ENCODE peak calls at places on chromosomes 4 and X, in seven cellular contexts. M, G, Q, D, B, O and X are unnamed samples.
A peak's percentile ranks its signal among the peaks of the same experiment; 100 is the strongest.

GRCh38 chrX:154494715-154495114 is 4.3 kb upstream of the SLC10A3 start:
- DNase-seq in M (no peak), G (no peak), Q (no peak), D (no peak), B (no peak), O (no peak), X (no peak)

GRCh38 chrX:70434352-70434866 is 10.2 kb upstream of the DLG3 start:
- DNase-seq in M (peak; percentile 63), G (peak; percentile 81), Q (peak; percentile 90), D (peak; percentile 91), B (peak; percentile 90), O (peak; percentile 93), X (peak; percentile 79)

GRCh38 chrX:150692837-150693781 is at the start of gene MTMR1:
- DNase-seq in M (no peak), G (no peak), Q (peak; percentile 29), D (peak; percentile 90), B (peak; percentile 52), O (peak; percentile 33), X (no peak)

GRCh38 chr4:27685947-27686346 is 825.3 kb downstream of the STIM2 start:
- DNase-seq in M (no peak), G (no peak), Q (no peak), D (no peak), B (no peak), O (no peak), X (no peak)

GRCh38 chr4:15348236-15348635 is 79.6 kb upstream of the C1QTNF7 start:
- DNase-seq in M (no peak), G (no peak), Q (no peak), D (no peak), B (peak; percentile 31), O (no peak), X (no peak)

GRCh38 chr4:53119685-53120084 is 246.2 kb downstream of the SCFD2 start:
- DNase-seq in M (peak; percentile 61), G (no peak), Q (peak; percentile 63), D (no peak), B (peak; percentile 82), O (no peak), X (no peak)

GRCh38 chr4:115489284-115489683 is 375.9 kb upstream of the NDST4 start:
- DNase-seq in M (no peak), G (no peak), Q (no peak), D (no peak), B (no peak), O (no peak), X (no peak)

GRCh38 chr4:68338625-68339024 is 11.3 kb downstream of the YTHDC1 start:
- DNase-seq in M (no peak), G (no peak), Q (no peak), D (no peak), B (no peak), O (no peak), X (no peak)

GRCh38 chrX:107752037-107752436 is 23.6 kb downstream of the TSC22D3 start:
- DNase-seq in M (no peak), G (no peak), Q (no peak), D (no peak), B (no peak), O (no peak), X (no peak)

GRCh38 chr4:96170198-96170597 is 330.3 kb downstream of the PDHA2 start:
- DNase-seq in M (no peak), G (no peak), Q (peak; percentile 48), D (peak; percentile 44), B (no peak), O (no peak), X (no peak)

GRCh38 chrX:96770315-96770714 is 85.7 kb downstream of the DIAPH2 start:
- DNase-seq in M (no peak), G (no peak), Q (peak; percentile 5), D (no peak), B (peak; percentile 15), O (peak; percentile 7), X (no peak)

GRCh38 chr4:152936446-152937279 is 540 bp downstream of the FHDC1 start:
- DNase-seq in M (no peak), G (peak; percentile 55), Q (peak; percentile 91), D (peak; percentile 88), B (peak; percentile 58), O (peak; percentile 22), X (peak; percentile 75)

GRCh38 chr4:71130827-71131603 is 137.6 kb downstream of the DCK start:
- DNase-seq in M (peak; percentile 27), G (no peak), Q (peak; percentile 21), D (no peak), B (peak; percentile 49), O (peak; percentile 15), X (no peak)

GRCh38 chr4:137861682-137862081 is 329.4 kb upstream of the PCDH18 start:
- DNase-seq in M (peak; percentile 20), G (no peak), Q (peak; percentile 25), D (no peak), B (peak; percentile 56), O (no peak), X (no peak)
- TF ChIP-seq CTCF in M (peak; percentile 5), G (peak; percentile 37), Q (peak; percentile 60), D (no peak), B (peak; percentile 30), O (peak; percentile 37), X (peak; percentile 80)

GRCh38 chrX:135981010-135981409 is 4.2 kb upstream of the SLC9A6 start:
- DNase-seq in M (no peak), G (no peak), Q (no peak), D (no peak), B (no peak), O (no peak), X (no peak)
- TF ChIP-seq CTCF in M (no peak), G (no peak), Q (no peak), D (no peak), B (no peak), O (no peak), X (no peak)

GRCh38 chr4:2186865-2187172 is 55.1 kb downstream of the HAUS3 start:
- DNase-seq in M (no peak), G (no peak), Q (no peak), D (no peak), B (no peak), O (no peak), X (no peak)

GRCh38 chr4:2182981-2183380 is 58.9 kb downstream of the HAUS3 start:
- DNase-seq in M (peak; percentile 39), G (no peak), Q (no peak), D (no peak), B (no peak), O (no peak), X (no peak)

GRCh38 chr4:2183394-2183793 is 58.5 kb downstream of the HAUS3 start:
- DNase-seq in M (no peak), G (no peak), Q (no peak), D (no peak), B (no peak), O (no peak), X (no peak)

GRCh38 chr4:2180410-2180809 is 61.5 kb downstream of the HAUS3 start:
- DNase-seq in M (no peak), G (no peak), Q (no peak), D (no peak), B (no peak), O (no peak), X (no peak)

GRCh38 chr4:2186133-2186864 is 55.6 kb downstream of the HAUS3 start:
- DNase-seq in M (peak; percentile 61), G (no peak), Q (peak; percentile 91), D (no peak), B (peak; percentile 55), O (no peak), X (no peak)
- TF ChIP-seq CTCF in M (peak; percentile 69), G (peak; percentile 28), Q (peak; percentile 83), D (no peak), B (peak; percentile 22), O (peak; percentile 29), X (peak; percentile 68)

DNA sequence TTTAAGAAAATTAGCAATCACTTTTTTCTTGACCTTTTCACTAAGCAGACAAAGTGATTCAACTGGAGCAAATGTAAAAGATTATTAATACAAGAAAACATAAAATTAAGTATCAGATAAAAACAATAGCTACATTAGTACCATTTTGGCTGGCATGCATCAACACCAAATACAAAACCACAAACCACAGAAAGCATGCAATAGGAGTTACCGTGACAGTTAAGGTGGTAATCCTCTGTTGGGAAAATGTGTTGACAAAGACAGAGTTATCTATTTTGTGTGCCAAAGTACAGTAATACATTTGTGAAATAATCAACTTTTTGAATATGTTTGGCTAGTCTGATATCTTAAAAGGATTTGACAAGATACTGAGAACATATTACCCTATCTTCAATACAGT is 89.8 kb upstream of the ETNPPL start:
- DNase-seq in M (no peak), G (no peak), Q (no peak), D (no peak), B (no peak), O (no peak), X (no peak)
- TF ChIP-seq CTCF in M (no peak), G (no peak), Q (no peak), D (no peak), B (no peak), O (no peak), X (no peak)